ENCODE peak calls at places on chromosomes 3 and 15, in five cellular contexts. Y, U, L, J and P are unnamed samples. For H3K36me3, the result is how much of the 10 kb centered on the place peaks cover.

GRCh38 chr3:156920399-156920798 is 94.2 kb downstream of the LEKR1 start:
- DNase-seq in Y (no peak), U (no peak), L (no peak), J (no peak), P (no peak)

GRCh38 chr3:177772908-177773557 is 575.8 kb upstream of the TBL1XR1 start:
- DNase-seq in Y (peak), U (no peak), L (no peak), J (no peak), P (no peak)

GRCh38 chr15:38193496-38193895 is 59.1 kb upstream of the SPRED1 start:
- DNase-seq in Y (no peak), U (no peak), L (no peak), J (no peak), P (no peak)

GRCh38 chr3:65342084-65342683 is 654.4 kb upstream of the ADAMTS9 start:
- DNase-seq in Y (peak), U (peak), L (peak), J (peak), P (no peak)

GRCh38 chr3:140198242-140198641 is 263.3 kb downstream of the CLSTN2 start:
- DNase-seq in Y (no peak), U (no peak), L (no peak), J (no peak), P (no peak)

GRCh38 chr15:74809242-74809641 is 3.4 kb upstream of the LMAN1L start:
- DNase-seq in Y (no peak), U (no peak), L (no peak), J (no peak), P (no peak)

GRCh38 chr3:71930056-71930991 is 145.4 kb upstream of the PROK2 start:
- DNase-seq in Y (peak), U (no peak), L (peak), J (peak), P (no peak)

GRCh38 chr3:8837172-8837571 is 67.8 kb upstream of the OXTR start:
- DNase-seq in Y (no peak), U (no peak), L (no peak), J (peak), P (no peak)

GRCh38 chr3:104805508-104805907 is 561.2 kb upstream of the ALCAM start:
- DNase-seq in Y (no peak), U (no peak), L (no peak), J (no peak), P (no peak)

GRCh38 chr3:152209776-152210175 is 59.0 kb upstream of the MBNL1 start:
- DNase-seq in Y (no peak), U (no peak), L (no peak), J (no peak), P (no peak)
- TF ChIP-seq POLR2A in Y (no peak), U (no peak), L (no peak), J (no peak), P (no peak)

GRCh38 chr3:119220198-119220597 is 20.5 kb downstream of the B4GALT4 start:
- DNase-seq in Y (no peak), U (no peak), L (no peak), J (no peak), P (no peak)

GRCh38 chr3:119223511-119223910 is 17.2 kb downstream of the B4GALT4 start:
- DNase-seq in Y (no peak), U (no peak), L (no peak), J (no peak), P (no peak)

GRCh38 chr3:119222400-119222799 is 18.3 kb downstream of the B4GALT4 start:
- DNase-seq in Y (no peak), U (no peak), L (no peak), J (no peak), P (no peak)

GRCh38 chr3:119220970-119221667 is 19.6 kb downstream of the B4GALT4 start:
- DNase-seq in Y (no peak), U (no peak), L (no peak), J (no peak), P (no peak)

DNA sequence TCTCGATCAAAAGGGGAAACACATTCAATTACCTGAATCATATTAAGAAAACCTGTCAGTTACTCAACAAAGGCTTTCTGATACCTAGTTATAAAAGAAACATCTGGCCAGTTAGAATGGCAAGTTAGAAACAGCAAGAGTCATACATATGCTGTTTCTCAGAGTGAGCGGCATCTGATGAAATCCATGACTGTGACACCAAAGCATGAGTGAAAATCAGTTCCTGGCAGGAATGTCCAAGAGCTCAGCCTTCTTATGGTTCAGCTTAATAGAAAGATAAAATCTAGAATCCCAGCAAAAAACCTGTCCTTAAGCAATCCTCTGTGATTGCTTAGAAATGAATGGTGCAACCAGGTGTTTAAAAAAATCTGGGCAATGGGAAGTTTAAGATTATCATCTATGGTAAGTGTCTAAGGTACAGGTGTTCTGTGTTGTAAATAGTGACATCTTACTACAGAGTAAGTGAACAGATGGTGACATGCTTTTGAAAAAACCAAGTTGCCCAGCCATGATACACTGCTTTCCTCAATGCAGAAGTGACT is 18.8 kb downstream of the B4GALT4 start:
- DNase-seq in Y (no peak), U (no peak), L (no peak), J (peak), P (no peak)
- H3K36me3 ChIP-seq in Y (half or more), U (under half), L (under half), J (half or more), P (half or more)

GRCh38 chr3:5497497-5497896 is 310.0 kb downstream of the EDEM1 start:
- DNase-seq in Y (no peak), U (no peak), L (no peak), J (no peak), P (no peak)
- TF ChIP-seq POLR2A in Y (no peak), U (no peak), L (no peak), J (no peak), P (no peak)

GRCh38 chr15:72749700-72750099 is 33.9 kb downstream of the ADPGK start:
- DNase-seq in Y (no peak), U (no peak), L (no peak), J (no peak), P (no peak)
- H3K36me3 ChIP-seq in Y (under half), U (under half), L (under half), J (under half), P (under half)

GRCh38 chr3:80338366-80338765 is 570.6 kb upstream of the ROBO1 start:
- DNase-seq in Y (no peak), U (no peak), L (no peak), J (no peak), P (no peak)
- TF ChIP-seq POLR2A in Y (no peak), U (no peak), L (no peak), J (no peak), P (no peak)